ENCODE peak calls at places on chromosomes 3 and 15, in six cellular contexts. P is endothelial cell of umbilical vein, C is body of pancreas, Y is psoas muscle, R is upper lobe of right lung, N is heart left ventricle. G is an unnamed sample. For H3K27me3 and H3K4me1, the result is how much of the 10 kb centered on the place peaks cover.

GRCh38 chr3:46711305-46711704 is 6.4 kb downstream of the PRSS50 start:
- DNase-seq in Y (no peak), P (no peak), N (no peak), C (no peak), R (no peak), G (no peak)

GRCh38 chr15:57878573-57878972 is 172.1 kb downstream of the POLR2M start:
- DNase-seq in Y (no peak), N (no peak), P (peak), R (no peak), C (no peak), G (no peak)

GRCh38 chr3:72860846-72861245 is 12.6 kb upstream of the SHQ1 start:
- DNase-seq in N (no peak), Y (no peak), R (no peak), C (no peak), P (no peak), G (no peak)

GRCh38 chr3:159775372-159775961 is 213.2 kb upstream of the IL12A start:
- DNase-seq in Y (no peak), N (no peak), P (peak), R (no peak), C (no peak), G (peak)

GRCh38 chr3:127639173-127640030 is 10.4 kb downstream of the PODXL2 start:
- DNase-seq in C (no peak), Y (no peak), P (no peak), R (no peak), N (no peak), G (no peak)

GRCh38 chr15:22949074-22949547 is 31.1 kb downstream of the CYFIP1 start:
- DNase-seq in N (peak), C (no peak), R (no peak), Y (peak), P (peak), G (no peak)

GRCh38 chr15:28994142-28994829 is 108.5 kb downstream of the APBA2 start:
- DNase-seq in Y (no peak), P (no peak), R (no peak), C (no peak), N (no peak), G (no peak)

GRCh38 chr15:48645558-48646330 is at the start of gene FBN1:
- DNase-seq in Y (peak), P (peak), R (peak), N (peak), C (peak), G (peak)

GRCh38 chr15:64464271-64465005 is 4.1 kb downstream of the ZNF609 start:
- DNase-seq in P (peak), R (no peak), C (no peak), N (no peak), Y (no peak), G (no peak)

GRCh38 chr3:170144437-170144843 is 37.1 kb downstream of the PHC3 start:
- DNase-seq in R (no peak), N (no peak), C (no peak), P (no peak), Y (no peak), G (no peak)

GRCh38 chr15:86178845-86179244 is 99.2 kb downstream of the AGBL1 start:
- DNase-seq in Y (no peak), C (no peak), R (no peak), P (no peak), N (no peak), G (no peak)

GRCh38 chr3:127775398-127776109 is 46.8 kb downstream of the MGLL start:
- DNase-seq in N (peak), Y (peak), C (no peak), R (peak), P (peak), G (no peak)

GRCh38 chr3:119663885-119664284 is 3.5 kb upstream of the POPDC2 start:
- DNase-seq in C (no peak), R (no peak), N (no peak), P (no peak), Y (no peak), G (no peak)

GRCh38 chr15:48861813-48862431 is 16.0 kb upstream of the EID1 start:
- DNase-seq in N (no peak), P (peak), C (peak), Y (no peak), R (no peak), G (no peak)

GRCh38 chr3:178350763-178351162 is 185.5 kb upstream of the KCNMB2 start:
- DNase-seq in R (no peak), C (no peak), N (no peak), Y (no peak), P (no peak), G (no peak)

GRCh38 chr15:100785181-100786138 is 94.2 kb upstream of the ALDH1A3 start:
- DNase-seq in Y (no peak), N (no peak), R (peak), C (no peak), P (no peak), G (no peak)

GRCh38 chr15:90869601-90870353 is 1.4 kb downstream of the FURIN start:
- DNase-seq in P (peak), Y (peak), N (peak), R (peak), C (peak), G (peak)

DNA sequence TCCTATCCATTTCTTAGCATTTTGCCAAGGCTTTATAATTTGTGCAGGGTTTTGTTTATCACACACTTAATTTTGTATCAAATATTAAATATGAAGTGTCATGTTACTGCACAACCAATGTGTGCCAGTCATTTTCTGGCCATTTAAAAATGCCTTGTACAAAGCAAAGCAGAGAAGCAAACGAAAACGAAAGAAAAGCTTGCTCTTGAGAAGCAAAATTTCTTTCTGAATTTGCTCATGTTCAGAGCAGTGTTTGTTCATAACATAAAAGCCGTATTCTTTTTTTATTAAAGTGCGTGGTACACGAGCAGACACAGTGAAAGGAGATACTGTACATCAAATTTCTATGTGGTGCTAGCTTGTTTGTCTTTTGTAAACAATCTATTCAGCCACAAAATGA is 792.6 kb downstream of the NAALADL2 start:
- DNase-seq in N (no peak), R (no peak), C (no peak), Y (no peak), P (no peak), G (no peak)
- H3K4me3 ChIP-seq in N (no peak), R (peak), C (no peak), Y (no peak), P (no peak), G (peak)

GRCh38 chr3:27730774-27731659 is 8.9 kb upstream of the EOMES start:
- DNase-seq in Y (no peak), N (no peak), C (no peak), R (no peak), P (no peak), G (no peak)
- H3K27me3 ChIP-seq in Y (under half), N (under half), C (under half), R (half or more), P (half or more), G (under half)

GRCh38 chr3:71056327-71056726 is 527.2 kb downstream of the FOXP1 start:
- DNase-seq in C (no peak), Y (no peak), N (no peak), P (peak), R (no peak), G (no peak)
- H3K4me1 ChIP-seq in C (half or more), Y (half or more), N (under half), P (half or more), R (half or more), G (half or more)

GRCh38 chr3:132822266-132822665 is 100.1 kb upstream of the NPHP3 start:
- DNase-seq in P (no peak), Y (no peak), N (no peak), R (no peak), C (no peak), G (no peak)

GRCh38 chr3:132817646-132818177 is 95.5 kb upstream of the NPHP3 start:
- DNase-seq in N (no peak), Y (no peak), P (no peak), R (no peak), C (no peak), G (no peak)

DNA sequence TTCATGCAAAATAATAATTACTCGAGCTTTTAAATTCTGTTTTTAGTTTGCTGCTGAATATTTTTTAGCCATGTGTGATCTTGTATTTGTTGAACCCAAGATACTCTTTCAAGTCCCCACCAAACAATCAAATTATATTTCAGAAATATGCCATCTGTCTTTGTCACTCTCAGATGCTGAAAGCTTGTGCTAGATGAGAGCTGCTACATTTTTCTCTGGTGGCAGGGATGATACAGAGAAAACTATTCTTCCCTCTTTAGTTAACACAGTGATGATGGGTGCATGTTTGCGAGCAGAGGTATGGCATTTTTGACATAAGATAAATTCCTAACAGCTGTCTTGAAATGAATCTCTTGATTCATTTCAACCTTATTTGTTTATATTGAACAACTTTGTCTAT is 100.6 kb upstream of the NPHP3 start:
- DNase-seq in N (no peak), P (no peak), Y (no peak), R (no peak), C (no peak), G (no peak)
- H3K4me3 ChIP-seq in N (no peak), P (no peak), Y (no peak), R (no peak), C (no peak), G (no peak)

GRCh38 chr15:41492597-41493204 is 973 bp upstream of the ITPKA start:
- DNase-seq in Y (no peak), P (no peak), R (no peak), N (no peak), C (no peak), G (no peak)

GRCh38 chr15:41493902-41494189 is 172 bp downstream of the ITPKA start:
- DNase-seq in N (no peak), C (no peak), R (no peak), P (no peak), Y (no peak), G (no peak)

GRCh38 chr15:41490355-41490754 is 3.3 kb upstream of the ITPKA start:
- DNase-seq in C (no peak), Y (no peak), P (peak), R (no peak), N (no peak), G (no peak)

GRCh38 chr15:41493205-41493901 is at the start of gene ITPKA:
- DNase-seq in P (peak), N (peak), R (peak), C (peak), Y (peak), G (peak)

DNA sequence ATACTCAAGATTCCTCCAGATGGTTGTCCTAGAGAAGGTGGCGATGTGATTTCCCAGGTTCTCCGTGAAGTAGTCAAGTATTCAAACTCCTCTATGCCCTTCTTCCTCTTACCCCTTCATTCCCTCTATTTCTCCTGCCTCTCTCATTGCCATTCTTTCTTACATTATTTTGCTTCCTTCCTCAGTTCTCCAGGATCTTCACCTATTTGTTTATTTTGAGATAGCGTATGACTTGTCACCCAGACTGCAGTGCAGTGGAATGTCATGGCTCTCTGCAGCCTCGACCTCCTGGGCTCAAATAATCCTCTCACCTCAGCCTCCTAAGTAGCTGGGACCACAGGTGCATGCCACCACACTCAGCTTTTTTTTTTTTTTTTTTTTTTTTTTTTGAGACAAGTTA is 1.8 kb upstream of the ITPKA start:
- DNase-seq in P (no peak), N (no peak), R (no peak), C (no peak), Y (no peak), G (no peak)
- H3K27me3 ChIP-seq in P (under half), N (under half), R (under half), C (under half), Y (under half), G (under half)

GRCh38 chr15:96272427-96272826 is 58.1 kb upstream of the NR2F2 start:
- DNase-seq in R (no peak), Y (no peak), P (no peak), C (no peak), N (no peak), G (no peak)

GRCh38 chr15:96274698-96275097 is 55.8 kb upstream of the NR2F2 start:
- DNase-seq in R (no peak), C (no peak), P (peak), N (no peak), Y (no peak), G (no peak)

GRCh38 chr15:96270581-96271172 is 59.8 kb upstream of the NR2F2 start:
- DNase-seq in P (no peak), N (no peak), Y (no peak), R (no peak), C (no peak), G (no peak)

GRCh38 chr15:96274087-96274440 is 56.4 kb upstream of the NR2F2 start:
- DNase-seq in C (no peak), R (no peak), P (no peak), Y (no peak), N (no peak), G (no peak)

GRCh38 chr15:96273317-96274086 is 57.0 kb upstream of the NR2F2 start:
- DNase-seq in P (peak), Y (no peak), R (no peak), N (no peak), C (no peak), G (no peak)
- H3K4me1 ChIP-seq in P (under half), Y (under half), R (under half), N (under half), C (under half), G (under half)

GRCh38 chr3:38515367-38515766 is 19.2 kb downstream of the EXOG start:
- DNase-seq in N (no peak), C (no peak), P (no peak), R (no peak), Y (no peak), G (no peak)

GRCh38 chr3:38507120-38507519 is 11.0 kb downstream of the EXOG start:
- DNase-seq in P (no peak), N (no peak), Y (no peak), C (no peak), R (no peak), G (no peak)

GRCh38 chr3:38510631-38511030 is 14.5 kb downstream of the EXOG start:
- DNase-seq in Y (no peak), N (no peak), R (no peak), C (no peak), P (no peak), G (no peak)

GRCh38 chr3:38516669-38517068 is 20.5 kb downstream of the EXOG start:
- DNase-seq in N (no peak), C (no peak), P (no peak), R (no peak), Y (no peak), G (no peak)

DNA sequence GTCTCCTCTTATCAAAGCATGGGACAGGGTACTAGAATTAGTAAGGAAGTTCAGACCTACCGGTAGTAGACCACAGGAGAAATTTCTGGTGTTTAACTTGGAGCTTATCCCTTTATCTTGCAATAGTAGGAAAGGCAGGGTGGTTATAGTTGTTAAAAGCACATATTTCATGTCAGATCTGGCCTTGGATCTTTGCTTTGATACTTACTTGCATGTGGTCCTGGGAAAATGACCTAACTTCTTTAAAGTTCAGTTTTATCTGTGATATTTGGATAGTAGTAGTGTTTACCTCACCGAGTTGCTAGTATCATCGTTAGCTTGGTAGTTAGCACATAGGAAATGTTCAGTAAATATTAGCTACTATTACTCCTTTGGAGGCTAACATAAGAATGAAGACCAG is 15.4 kb downstream of the EXOG start:
- DNase-seq in P (no peak), Y (no peak), R (no peak), C (no peak), N (no peak), G (no peak)
- H3K4me3 ChIP-seq in P (no peak), Y (no peak), R (no peak), C (no peak), N (no peak), G (no peak)

GRCh38 chr15:55588818-55589122 is 625 bp upstream of the PYGO1 start:
- DNase-seq in N (no peak), P (no peak), Y (no peak), C (no peak), R (no peak), G (no peak)
- H3K27me3 ChIP-seq in N (under half), P (under half), Y (under half), C (under half), R (under half), G (under half)

DNA sequence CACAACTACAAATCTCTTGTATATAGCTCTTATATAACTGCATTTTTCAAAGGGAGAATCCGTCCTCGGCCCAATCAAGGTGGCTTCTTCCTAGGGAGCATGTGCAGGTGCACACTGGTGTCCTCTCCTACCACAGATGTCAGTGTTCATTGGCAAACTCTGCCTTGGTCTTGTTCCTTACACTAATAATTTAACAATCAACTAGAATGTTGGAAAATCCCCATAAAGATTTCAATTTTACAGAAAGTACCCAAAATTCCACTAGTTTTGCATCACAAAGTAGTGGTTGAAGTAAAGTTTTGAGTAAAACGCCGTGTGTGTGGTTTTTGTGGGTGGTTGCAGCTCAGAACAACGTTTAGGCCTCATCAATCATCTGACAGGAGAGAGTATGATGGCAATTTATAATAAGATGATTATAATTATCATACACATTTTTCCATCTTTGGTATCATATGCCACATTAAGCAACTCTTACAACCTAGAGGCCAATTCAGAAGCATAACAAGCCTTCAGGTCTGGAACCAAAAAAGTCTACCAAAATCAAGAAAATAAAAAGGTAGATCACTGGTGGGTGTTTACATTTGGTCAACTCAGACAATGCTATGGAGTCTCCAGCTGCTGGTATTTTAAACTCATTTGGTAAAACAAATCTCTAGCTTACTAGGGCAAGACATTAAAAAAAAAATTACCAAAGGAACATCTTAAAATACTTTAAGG is 128.9 kb upstream of the BHLHE40 start:
- DNase-seq in Y (no peak), R (no peak), N (no peak), C (no peak), P (no peak), G (no peak)
- H3K4me1 ChIP-seq in Y (under half), R (under half), N (under half), C (under half), P (under half), G (under half)

GRCh38 chr3:64266983-64267382 is 41.7 kb upstream of the PRICKLE2 start:
- DNase-seq in C (no peak), Y (no peak), P (no peak), N (no peak), R (no peak), G (no peak)

GRCh38 chr3:64264491-64265109 is 39.3 kb upstream of the PRICKLE2 start:
- DNase-seq in P (no peak), R (no peak), Y (no peak), N (no peak), C (no peak), G (no peak)

GRCh38 chr3:64267774-64268604 is 42.7 kb upstream of the PRICKLE2 start:
- DNase-seq in C (peak), P (peak), Y (peak), R (peak), N (peak), G (no peak)

GRCh38 chr3:64268926-64269325 is 43.7 kb upstream of the PRICKLE2 start:
- DNase-seq in P (no peak), Y (no peak), R (no peak), C (no peak), N (peak), G (no peak)

DNA sequence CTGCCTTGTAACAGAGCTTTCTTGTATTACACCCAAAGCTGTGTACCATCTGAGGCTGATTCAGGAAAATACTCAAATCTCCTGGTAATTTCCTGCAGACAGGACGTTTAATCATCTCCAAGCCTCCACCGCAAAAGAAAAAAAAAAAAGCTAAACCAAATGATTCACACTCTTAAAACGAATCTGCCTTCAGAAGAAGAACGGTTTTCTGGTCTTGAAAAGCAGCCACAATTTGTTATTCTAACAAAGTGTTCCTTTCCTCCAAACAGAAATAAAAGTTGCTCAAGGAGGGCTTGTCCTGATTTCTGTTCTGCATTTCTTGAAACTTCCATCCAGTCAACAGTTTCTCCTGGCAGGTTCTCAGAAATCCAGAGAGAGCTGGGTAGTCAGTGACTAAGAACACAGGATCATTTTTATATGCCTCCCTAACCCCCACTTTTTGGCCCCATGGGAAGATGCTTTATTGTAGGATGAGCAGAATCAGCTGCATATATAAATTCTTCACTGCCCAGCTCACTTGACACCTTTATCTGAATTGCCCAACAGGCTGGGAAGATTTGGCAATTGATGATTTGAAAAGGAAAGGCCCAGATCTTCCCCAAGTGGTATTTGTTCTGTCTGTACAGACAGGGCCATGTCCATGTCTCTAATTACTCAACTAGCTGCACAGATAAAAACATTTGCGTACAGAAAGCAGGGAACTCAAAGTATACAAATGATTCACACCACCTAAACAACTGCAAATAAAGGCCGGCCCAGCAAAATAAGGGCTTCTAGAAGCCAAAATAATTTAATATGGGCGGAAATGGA is 41.0 kb upstream of the PRICKLE2 start:
- DNase-seq in C (peak), R (no peak), N (no peak), P (peak), Y (no peak), G (no peak)
- H3K4me3 ChIP-seq in C (no peak), R (peak), N (peak), P (no peak), Y (peak), G (peak)